ENCODE peak calls at places on chromosomes 1 and 21, in seven cellular contexts. E is KG1, D is nucleus accumbens, X is K562, Y is cardiac septum, G is T-helper 22 cell, C is fibroblast of mammary gland. T is an unnamed sample.

GRCh38 chr21:20292280-20292679 is 705.9 kb upstream of the NCAM2 start:
- DNase-seq in X (no peak), E (no peak), C (no peak), D (no peak), Y (no peak), G (no peak), T (no peak)

GRCh38 chr1:20223659-20224058 is 37.3 kb upstream of the PLA2G2C start:
- DNase-seq in E (no peak), Y (no peak), X (no peak), G (no peak), C (no peak), D (no peak), T (no peak)

GRCh38 chr1:202113690-202114300 is 8.9 kb upstream of the GPR37L1 start:
- DNase-seq in C (no peak), G (no peak), E (no peak), X (no peak), Y (no peak), D (no peak), T (no peak)

GRCh38 chr1:94530373-94530878 is 11.1 kb downstream of the F3 start:
- DNase-seq in X (no peak), G (no peak), C (no peak), Y (no peak), D (no peak), E (no peak), T (no peak)

GRCh38 chr1:89670168-89670567 is 37.2 kb downstream of the LRRC8C start:
- DNase-seq in D (no peak), Y (no peak), C (peak; percentile 12), G (no peak), E (no peak), X (no peak), T (no peak)

GRCh38 chr1:194908643-194909042 is 1699.6 kb downstream of the KCNT2 start:
- DNase-seq in G (no peak), C (no peak), D (no peak), E (no peak), X (no peak), Y (no peak), T (no peak)

GRCh38 chr1:159867322-159868064 is 5.0 kb upstream of the VSIG8 start:
- DNase-seq in X (no peak), Y (no peak), C (peak; percentile 52), D (no peak), G (no peak), E (no peak), T (no peak)

GRCh38 chr21:8998946-8999681 is 1522.3 kb upstream of the TPTE start:
- DNase-seq in Y (no peak), X (no peak), D (no peak), E (no peak), G (no peak), C (no peak), T (no peak)

GRCh38 chr1:2205191-2205952 is 10.8 kb upstream of the FAAP20 start:
- DNase-seq in E (no peak), X (no peak), Y (peak; percentile 99), G (peak; percentile 92), C (peak; percentile 90), D (peak; percentile 49), T (no peak)

GRCh38 chr21:16605588-16605987 is 875.8 kb downstream of the USP25 start:
- DNase-seq in Y (no peak), E (no peak), D (no peak), G (no peak), X (no peak), C (peak; percentile 15), T (no peak)

GRCh38 chr1:172906778-172907592 is 143.8 kb downstream of the TNFSF18 start:
- DNase-seq in C (peak; percentile 90), Y (no peak), X (peak; percentile 33), E (peak; percentile 22), G (peak; percentile 1), D (no peak), T (no peak)

GRCh38 chr1:219130536-219130935 is 43.1 kb upstream of the LYPLAL1 start:
- DNase-seq in X (no peak), D (no peak), E (no peak), C (no peak), G (no peak), Y (no peak), T (no peak)

GRCh38 chr1:4306559-4307467 is 347.6 kb upstream of the AJAP1 start:
- DNase-seq in E (no peak), G (no peak), C (no peak), X (no peak), Y (peak; percentile 53), D (no peak), T (no peak)

GRCh38 chr1:235525314-235525713 is 21.1 kb upstream of the B3GALNT2 start:
- DNase-seq in D (no peak), Y (no peak), G (no peak), X (no peak), E (no peak), C (no peak), T (no peak)

GRCh38 chr1:31891280-31891679 is 46.9 kb downstream of the PTP4A2 start:
- DNase-seq in X (no peak), D (no peak), C (no peak), E (no peak), G (no peak), Y (no peak), T (no peak)

GRCh38 chr1:227898502-227899140 is 49.1 kb downstream of the WNT9A start:
- DNase-seq in Y (peak; percentile 60), X (no peak), E (no peak), D (no peak), C (no peak), G (no peak), T (no peak)

GRCh38 chr1:3170566-3171453 is 101.8 kb downstream of the PRDM16 start:
- DNase-seq in E (peak; percentile 39), Y (peak; percentile 83), G (no peak), D (peak; percentile 47), C (no peak), X (no peak), T (no peak)

GRCh38 chr1:2311184-2312032 is 79.9 kb downstream of the MORN1 start:
- DNase-seq in E (no peak), X (peak; percentile 74), C (peak; percentile 55), G (no peak), Y (no peak), D (no peak), T (no peak)

GRCh38 chr21:20016431-20017005 is 981.7 kb upstream of the NCAM2 start:
- DNase-seq in Y (no peak), E (no peak), G (no peak), C (no peak), D (no peak), X (no peak), T (no peak)

GRCh38 chr1:76666499-76666898 is 200.8 kb upstream of the ST6GALNAC5 start:
- DNase-seq in X (no peak), G (no peak), D (no peak), E (no peak), Y (no peak), C (no peak), T (no peak)

T was measured in NK-92 treated with Interleukin-12 subunit alpha and Interleukin-12 subunit beta, amount 100 ng/mL, for 24 hours.